ENCODE peak calls at places on chromosomes 2 and 18, in seven cellular contexts. One of them, this sample, is unnamed. For H3K9me2 and H4K20me1, the result is how much of the 10 kb centered on the place peaks cover.

GRCh38 chr2:8821276-8822217 is 15.9 kb downstream of the KIDINS220 start:
- DNase-seq in MM.1S: no peak
- DNase-seq in HCT116: no peak
- DNase-seq in PC-3: no peak
- DNase-seq in hepatocyte: peak
- DNase-seq in GM23338: no peak
- DNase-seq in SK-N-SH: no peak
- DNase-seq in this sample: no peak

GRCh38 chr2:210557721-210558120 is 1.3 kb downstream of the CPS1 start:
- DNase-seq in SK-N-SH: no peak
- DNase-seq in PC-3: no peak
- DNase-seq in MM.1S: no peak
- DNase-seq in hepatocyte: no peak
- DNase-seq in GM23338: peak
- DNase-seq in HCT116: no peak
- DNase-seq in this sample: no peak

GRCh38 chr2:75200140-75200985 is 1.0 kb upstream of the TACR1 start:
- DNase-seq in MM.1S: no peak
- DNase-seq in SK-N-SH: peak
- DNase-seq in HCT116: no peak
- DNase-seq in hepatocyte: peak
- DNase-seq in PC-3: peak
- DNase-seq in GM23338: peak
- DNase-seq in this sample: peak

GRCh38 chr2:202290316-202290715 is 24.8 kb downstream of the NOP58 start:
- DNase-seq in HCT116: no peak
- DNase-seq in hepatocyte: no peak
- DNase-seq in PC-3: no peak
- DNase-seq in SK-N-SH: no peak
- DNase-seq in GM23338: no peak
- DNase-seq in MM.1S: no peak
- DNase-seq in this sample: no peak

GRCh38 chr2:14804912-14805311 is 172.4 kb downstream of the LRATD1 start:
- DNase-seq in GM23338: no peak
- DNase-seq in SK-N-SH: no peak
- DNase-seq in MM.1S: no peak
- DNase-seq in PC-3: peak
- DNase-seq in hepatocyte: no peak
- DNase-seq in HCT116: no peak
- DNase-seq in this sample: no peak

GRCh38 chr18:13888317-13888716 is 27.0 kb downstream of the MC2R start:
- DNase-seq in PC-3: no peak
- DNase-seq in MM.1S: no peak
- DNase-seq in SK-N-SH: no peak
- DNase-seq in hepatocyte: no peak
- DNase-seq in HCT116: no peak
- DNase-seq in GM23338: no peak
- DNase-seq in this sample: no peak

GRCh38 chr2:120418174-120418787 is 72.3 kb downstream of the INHBB start:
- DNase-seq in hepatocyte: no peak
- DNase-seq in GM23338: no peak
- DNase-seq in PC-3: no peak
- DNase-seq in HCT116: no peak
- DNase-seq in MM.1S: no peak
- DNase-seq in SK-N-SH: no peak
- DNase-seq in this sample: no peak

GRCh38 chr2:119644186-119644585 is 34.8 kb upstream of the TMEM177 start:
- DNase-seq in SK-N-SH: no peak
- DNase-seq in hepatocyte: no peak
- DNase-seq in PC-3: no peak
- DNase-seq in GM23338: no peak
- DNase-seq in HCT116: no peak
- DNase-seq in MM.1S: no peak
- DNase-seq in this sample: no peak

GRCh38 chr2:45833301-45833967 is 182.0 kb downstream of the PRKCE start:
- DNase-seq in MM.1S: no peak
- DNase-seq in HCT116: no peak
- DNase-seq in GM23338: no peak
- DNase-seq in PC-3: no peak
- DNase-seq in hepatocyte: no peak
- DNase-seq in SK-N-SH: no peak
- DNase-seq in this sample: no peak

GRCh38 chr2:174785481-174785880 is 21.2 kb upstream of the CHRNA1 start:
- DNase-seq in hepatocyte: no peak
- DNase-seq in PC-3: no peak
- DNase-seq in GM23338: no peak
- DNase-seq in MM.1S: no peak
- DNase-seq in HCT116: no peak
- DNase-seq in SK-N-SH: no peak
- DNase-seq in this sample: no peak

GRCh38 chr2:85430780-85431601 is 12.5 kb downstream of the SH2D6 start:
- DNase-seq in GM23338: peak
- DNase-seq in hepatocyte: peak
- DNase-seq in HCT116: no peak
- DNase-seq in MM.1S: no peak
- DNase-seq in PC-3: no peak
- DNase-seq in SK-N-SH: peak
- DNase-seq in this sample: no peak

GRCh38 chr2:135662088-135662487 is 79.6 kb upstream of the UBXN4 start:
- DNase-seq in GM23338: no peak
- DNase-seq in HCT116: no peak
- DNase-seq in PC-3: no peak
- DNase-seq in SK-N-SH: no peak
- DNase-seq in hepatocyte: peak
- DNase-seq in MM.1S: no peak
- DNase-seq in this sample: no peak

GRCh38 chr2:157830696-157831570 is 45.2 kb downstream of the ACVR1 start:
- DNase-seq in HCT116: peak
- DNase-seq in MM.1S: no peak
- DNase-seq in SK-N-SH: no peak
- DNase-seq in PC-3: peak
- DNase-seq in GM23338: no peak
- DNase-seq in hepatocyte: peak
- DNase-seq in this sample: no peak

GRCh38 chr2:164599954-164600589 is 21.2 kb downstream of the GRB14 start:
- DNase-seq in SK-N-SH: peak
- DNase-seq in PC-3: peak
- DNase-seq in hepatocyte: peak
- DNase-seq in MM.1S: peak
- DNase-seq in HCT116: peak
- DNase-seq in GM23338: peak
- DNase-seq in this sample: peak

GRCh38 chr18:6650063-6650462 is 79.5 kb upstream of the ARHGAP28 start:
- DNase-seq in MM.1S: no peak
- DNase-seq in hepatocyte: no peak
- DNase-seq in SK-N-SH: no peak
- DNase-seq in HCT116: no peak
- DNase-seq in PC-3: no peak
- DNase-seq in GM23338: no peak
- DNase-seq in this sample: no peak

GRCh38 chr2:11750917-11751316 is 4.5 kb downstream of the LPIN1 start:
- DNase-seq in GM23338: no peak
- DNase-seq in MM.1S: peak
- DNase-seq in SK-N-SH: no peak
- DNase-seq in hepatocyte: no peak
- DNase-seq in PC-3: no peak
- DNase-seq in HCT116: no peak
- DNase-seq in this sample: peak

GRCh38 chr2:65320042-65320711 is 92.5 kb downstream of the ACTR2 start:
- DNase-seq in HCT116: peak
- DNase-seq in MM.1S: no peak
- DNase-seq in hepatocyte: peak
- DNase-seq in SK-N-SH: no peak
- DNase-seq in GM23338: peak
- DNase-seq in PC-3: peak
- DNase-seq in this sample: peak
- H2AFZ ChIP-seq in HCT116: no peak
- H2AFZ ChIP-seq in MM.1S: no peak
- H2AFZ ChIP-seq in hepatocyte: no peak
- H2AFZ ChIP-seq in SK-N-SH: peak
- H2AFZ ChIP-seq in GM23338: no peak
- H2AFZ ChIP-seq in PC-3: peak
- H2AFZ ChIP-seq in this sample: peak

GRCh38 chr2:10501980-10502802 is 54.1 kb upstream of the ODC1 start:
- DNase-seq in hepatocyte: no peak
- DNase-seq in PC-3: no peak
- DNase-seq in SK-N-SH: no peak
- DNase-seq in MM.1S: no peak
- DNase-seq in HCT116: no peak
- DNase-seq in GM23338: no peak
- DNase-seq in this sample: no peak
- H3K9me2 ChIP-seq in hepatocyte: under half
- H3K9me2 ChIP-seq in PC-3: under half
- H3K9me2 ChIP-seq in SK-N-SH: under half
- H3K9me2 ChIP-seq in MM.1S: under half
- H3K9me2 ChIP-seq in HCT116: under half
- H3K9me2 ChIP-seq in GM23338: under half
- H3K9me2 ChIP-seq in this sample: under half

GRCh38 chr2:182540236-182540635 is 113.4 kb upstream of the PDE1A start:
- DNase-seq in hepatocyte: no peak
- DNase-seq in MM.1S: no peak
- DNase-seq in SK-N-SH: no peak
- DNase-seq in HCT116: no peak
- DNase-seq in PC-3: no peak
- DNase-seq in GM23338: no peak
- DNase-seq in this sample: no peak
- H4K20me1 ChIP-seq in hepatocyte: under half
- H4K20me1 ChIP-seq in MM.1S: under half
- H4K20me1 ChIP-seq in SK-N-SH: under half
- H4K20me1 ChIP-seq in HCT116: under half
- H4K20me1 ChIP-seq in PC-3: under half
- H4K20me1 ChIP-seq in GM23338: under half
- H4K20me1 ChIP-seq in this sample: under half

GRCh38 chr2:190802810-190803209 is 77.8 kb upstream of the GLS start:
- DNase-seq in HCT116: no peak
- DNase-seq in MM.1S: no peak
- DNase-seq in SK-N-SH: no peak
- DNase-seq in GM23338: no peak
- DNase-seq in PC-3: no peak
- DNase-seq in hepatocyte: no peak
- DNase-seq in this sample: no peak
- H2AFZ ChIP-seq in HCT116: no peak
- H2AFZ ChIP-seq in MM.1S: no peak
- H2AFZ ChIP-seq in SK-N-SH: no peak
- H2AFZ ChIP-seq in GM23338: no peak
- H2AFZ ChIP-seq in PC-3: no peak
- H2AFZ ChIP-seq in hepatocyte: no peak
- H2AFZ ChIP-seq in this sample: no peak

DNA sequence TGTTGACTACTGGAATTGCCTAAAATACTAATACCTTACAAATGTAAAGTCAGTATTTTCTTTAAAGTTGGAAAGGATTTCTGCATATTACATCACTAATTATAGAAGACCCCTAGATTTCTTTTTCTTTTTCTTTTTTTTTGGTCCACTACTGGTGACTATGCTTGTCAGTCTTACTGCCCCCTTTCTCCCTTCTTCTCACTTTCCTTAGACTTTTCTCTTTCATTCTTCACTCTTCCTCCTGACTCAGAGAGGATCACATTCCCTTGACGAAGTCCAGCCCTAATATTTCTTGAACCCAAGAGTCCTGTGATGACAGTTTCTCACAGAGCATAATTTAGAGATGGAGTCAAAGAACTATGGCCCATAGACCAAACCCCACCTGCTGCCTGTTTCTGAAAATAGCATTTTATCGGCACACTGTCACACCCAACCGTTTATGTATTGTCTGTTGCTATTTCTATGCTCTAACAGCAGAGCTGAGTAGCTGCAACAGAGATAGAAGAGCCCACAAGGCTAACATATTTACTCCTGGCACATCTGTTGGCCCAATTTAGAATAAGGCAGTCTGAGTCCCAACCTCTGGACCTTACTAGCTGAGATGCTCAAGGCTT is 40.6 kb upstream of the RIOK3 start:
- DNase-seq in GM23338: no peak
- DNase-seq in HCT116: no peak
- DNase-seq in SK-N-SH: no peak
- DNase-seq in hepatocyte: no peak
- DNase-seq in MM.1S: peak
- DNase-seq in PC-3: no peak
- DNase-seq in this sample: no peak
- H3K9me2 ChIP-seq in GM23338: under half
- H3K9me2 ChIP-seq in HCT116: under half
- H3K9me2 ChIP-seq in SK-N-SH: under half
- H3K9me2 ChIP-seq in hepatocyte: under half
- H3K9me2 ChIP-seq in MM.1S: under half
- H3K9me2 ChIP-seq in PC-3: under half
- H3K9me2 ChIP-seq in this sample: under half

GRCh38 chr2:55025627-55026026 is 24.6 kb downstream of the RTN4 start:
- DNase-seq in GM23338: no peak
- DNase-seq in hepatocyte: no peak
- DNase-seq in SK-N-SH: no peak
- DNase-seq in HCT116: no peak
- DNase-seq in PC-3: no peak
- DNase-seq in MM.1S: no peak
- DNase-seq in this sample: no peak
- H4K20me1 ChIP-seq in GM23338: under half
- H4K20me1 ChIP-seq in hepatocyte: half or more
- H4K20me1 ChIP-seq in SK-N-SH: half or more
- H4K20me1 ChIP-seq in HCT116: under half
- H4K20me1 ChIP-seq in PC-3: half or more
- H4K20me1 ChIP-seq in MM.1S: under half
- H4K20me1 ChIP-seq in this sample: half or more

GRCh38 chr2:29241955-29242565 is 126.8 kb downstream of the CLIP4 start:
- DNase-seq in SK-N-SH: no peak
- DNase-seq in PC-3: no peak
- DNase-seq in hepatocyte: no peak
- DNase-seq in MM.1S: no peak
- DNase-seq in GM23338: no peak
- DNase-seq in HCT116: no peak
- DNase-seq in this sample: no peak
- H2AFZ ChIP-seq in SK-N-SH: no peak
- H2AFZ ChIP-seq in PC-3: no peak
- H2AFZ ChIP-seq in hepatocyte: no peak
- H2AFZ ChIP-seq in MM.1S: no peak
- H2AFZ ChIP-seq in GM23338: no peak
- H2AFZ ChIP-seq in HCT116: no peak
- H2AFZ ChIP-seq in this sample: no peak

GRCh38 chr2:65658871-65659270 is 226.5 kb upstream of the SPRED2 start:
- DNase-seq in PC-3: peak
- DNase-seq in SK-N-SH: no peak
- DNase-seq in hepatocyte: no peak
- DNase-seq in HCT116: no peak
- DNase-seq in GM23338: no peak
- DNase-seq in MM.1S: no peak
- DNase-seq in this sample: no peak
- H3K9me2 ChIP-seq in PC-3: under half
- H3K9me2 ChIP-seq in SK-N-SH: under half
- H3K9me2 ChIP-seq in hepatocyte: under half
- H3K9me2 ChIP-seq in HCT116: under half
- H3K9me2 ChIP-seq in GM23338: under half
- H3K9me2 ChIP-seq in MM.1S: under half
- H3K9me2 ChIP-seq in this sample: under half

GRCh38 chr2:65393743-65394422 is 38.5 kb downstream of the SPRED2 start:
- DNase-seq in hepatocyte: no peak
- DNase-seq in SK-N-SH: no peak
- DNase-seq in PC-3: no peak
- DNase-seq in GM23338: no peak
- DNase-seq in HCT116: no peak
- DNase-seq in MM.1S: peak
- DNase-seq in this sample: no peak
- H4K20me1 ChIP-seq in hepatocyte: under half
- H4K20me1 ChIP-seq in SK-N-SH: half or more
- H4K20me1 ChIP-seq in PC-3: under half
- H4K20me1 ChIP-seq in GM23338: under half
- H4K20me1 ChIP-seq in HCT116: under half
- H4K20me1 ChIP-seq in MM.1S: under half
- H4K20me1 ChIP-seq in this sample: under half